ENCODE peak calls at places on chromosomes 7 and 10, in eight cellular contexts. F is iris pigment epithelial cell, S is ureter, Y is COLO829, C is HFF-Myc, G is NCI-H510A treated with DMSO at 0.1 percent for 48 hours, T is cardiac muscle cell, J is glutamatergic neuron. Z is an unnamed sample.

GRCh38 chr7:68107256-68107655 is 1110.6 kb downstream of the TYW1 start:
- DNase-seq in F (no peak), T (peak), S (no peak), C (no peak), J (no peak), G (peak), Y (no peak), Z (no peak)

GRCh38 chr10:132488231-132488821 is 49.3 kb upstream of the INPP5A start:
- DNase-seq in J (no peak), T (no peak), S (no peak), F (no peak), C (no peak), Y (no peak), G (no peak), Z (no peak)

GRCh38 chr7:94391716-94392390 is 2.8 kb upstream of the COL1A2 start:
- DNase-seq in C (no peak), J (no peak), Y (no peak), S (no peak), G (no peak), F (peak), T (peak), Z (peak)

GRCh38 chr7:110994028-110994967 is 96.6 kb upstream of the LRRN3 start:
- DNase-seq in J (no peak), Y (no peak), F (peak), C (no peak), G (no peak), S (no peak), T (no peak), Z (no peak)

GRCh38 chr7:92727755-92728154 is 108.6 kb downstream of the CDK6 start:
- DNase-seq in F (peak), C (no peak), G (no peak), T (no peak), J (no peak), S (no peak), Y (no peak), Z (no peak)

GRCh38 chr7:78472519-78472918 is 673.9 kb downstream of the PHTF2 start:
- DNase-seq in T (no peak), S (no peak), J (no peak), G (no peak), C (peak), Y (no peak), F (peak), Z (no peak)

GRCh38 chr10:4407783-4408182 is 418.2 kb upstream of the AKR1E2 start:
- DNase-seq in C (no peak), Y (peak), G (no peak), F (peak), J (no peak), S (no peak), T (no peak), Z (no peak)

GRCh38 chr7:33842141-33842540 is 63.2 kb upstream of the BMPER start:
- DNase-seq in C (no peak), F (no peak), Y (no peak), S (no peak), G (peak), T (no peak), J (no peak), Z (no peak)

GRCh38 chr7:27100601-27101187 is 1.8 kb downstream of the HOXA2 start:
- DNase-seq in C (no peak), Y (no peak), J (no peak), G (no peak), T (no peak), F (no peak), S (no peak), Z (no peak)

GRCh38 chr10:74816824-74817498 is 9.4 kb upstream of the KAT6B start:
- DNase-seq in Y (no peak), F (peak), S (no peak), J (no peak), T (no peak), C (no peak), G (no peak), Z (no peak)

GRCh38 chr10:16866861-16867260 is 49.6 kb upstream of the RSU1 start:
- DNase-seq in J (no peak), T (no peak), S (no peak), Y (no peak), G (no peak), F (no peak), C (no peak), Z (no peak)

GRCh38 chr10:75399461-75400162 is 2.0 kb downstream of the ZNF503 start:
- DNase-seq in G (peak), F (peak), J (peak), C (no peak), S (peak), T (peak), Y (peak), Z (peak)

GRCh38 chr10:14052926-14053325 is 277.8 kb downstream of the FRMD4A start:
- DNase-seq in S (no peak), Y (no peak), F (no peak), J (no peak), C (no peak), T (no peak), G (no peak), Z (no peak)

GRCh38 chr10:123972481-123973401 is 81.1 kb upstream of the CPXM2 start:
- DNase-seq in Y (no peak), S (no peak), F (no peak), C (no peak), T (peak), G (peak), J (peak), Z (peak)

GRCh38 chr7:29557954-29558353 is 5.7 kb upstream of the PRR15 start:
- DNase-seq in F (peak), S (no peak), G (no peak), J (no peak), C (no peak), Y (no peak), T (peak), Z (no peak)

GRCh38 chr10:132394936-132395703 is 1.9 kb upstream of the PWWP2B start:
- DNase-seq in F (no peak), G (no peak), S (no peak), J (peak), T (no peak), C (no peak), Y (no peak), Z (no peak)

GRCh38 chr10:127907411-127908105 is 655 bp downstream of the PTPRE start:
- DNase-seq in S (no peak), J (peak), F (peak), C (no peak), T (peak), Y (no peak), G (no peak), Z (no peak)

GRCh38 chr7:2360791-2361190 is 6.2 kb downstream of the EIF3B start:
- DNase-seq in G (no peak), Y (peak), J (no peak), T (no peak), S (no peak), F (peak), C (no peak), Z (no peak)

GRCh38 chr10:79241990-79242619 is 105.2 kb upstream of the PPIF start:
- DNase-seq in T (peak), C (no peak), Y (no peak), S (peak), J (peak), G (peak), F (peak), Z (no peak)

GRCh38 chr10:91797077-91797690 is 1.0 kb upstream of the TNKS2 start:
- DNase-seq in G (no peak), J (no peak), S (no peak), C (no peak), F (no peak), T (no peak), Y (no peak), Z (no peak)

GRCh38 chr7:40682696-40683095 is 547.9 kb downstream of the SUGCT start:
- DNase-seq in F (no peak), Y (peak), J (no peak), S (no peak), G (no peak), C (no peak), T (no peak), Z (no peak)

GRCh38 chr10:43194861-43195260 is 56.6 kb downstream of the CSGALNACT2 start:
- DNase-seq in F (no peak), T (no peak), C (no peak), G (no peak), J (peak), S (no peak), Y (no peak), Z (no peak)

GRCh38 chr7:66100408-66101050 is 14.1 kb upstream of the CRCP start:
- DNase-seq in G (no peak), J (no peak), S (no peak), Y (no peak), T (no peak), C (no peak), F (peak), Z (no peak)

GRCh38 chr10:99435986-99436633 is 5.7 kb upstream of the GOT1 start:
- DNase-seq in T (peak), J (no peak), Y (no peak), S (no peak), C (no peak), G (peak), F (peak), Z (peak)

GRCh38 chr7:143345428-143345900 is 17.0 kb downstream of the FAM131B start:
- DNase-seq in T (peak), F (peak), G (peak), S (no peak), J (peak), C (peak), Y (no peak), Z (peak)

GRCh38 chr7:36895112-36895511 is 170.8 kb upstream of the AOAH start:
- DNase-seq in J (no peak), Y (no peak), C (no peak), S (no peak), G (no peak), T (no peak), F (no peak), Z (peak)

GRCh38 chr10:4330626-4331025 is 495.4 kb upstream of the AKR1E2 start:
- DNase-seq in F (no peak), C (no peak), J (no peak), Y (no peak), G (no peak), T (no peak), S (no peak), Z (no peak)

GRCh38 chr10:46079831-46080585 is 33.9 kb upstream of the MSMB start:
- DNase-seq in F (peak), S (no peak), G (no peak), T (no peak), J (no peak), Y (no peak), C (no peak), Z (no peak)

GRCh38 chr7:1052031-1052818 is 7.9 kb downstream of the GPR146 start:
- DNase-seq in Y (no peak), T (no peak), S (no peak), F (no peak), G (no peak), C (no peak), J (no peak), Z (no peak)